ENCODE peak calls at places on chromosomes 11 and 22, in five cellular contexts. F, Y, K, M and I are unnamed samples.

GRCh38 chr11:83249972-83250593 is 36.1 kb downstream of the CCDC90B start:
- DNase-seq in F (no peak), Y (peak; percentile 46), K (peak; percentile 80), M (peak; percentile 70), I (peak; percentile 20)

GRCh38 chr22:37739000-37739399 is 42.2 kb downstream of the TRIOBP start:
- DNase-seq in F (no peak), Y (peak; percentile 32), K (no peak), M (no peak), I (no peak)

GRCh38 chr22:24514241-24515024 is 19.3 kb downstream of the UPB1 start:
- DNase-seq in F (no peak), Y (no peak), K (no peak), M (no peak), I (no peak)

GRCh38 chr11:59416613-59417012 is 9.6 kb downstream of the OR5A2 start:
- DNase-seq in F (no peak), Y (no peak), K (no peak), M (no peak), I (no peak)

GRCh38 chr11:28209906-28210305 is 101.7 kb downstream of the METTL15 start:
- DNase-seq in F (no peak), Y (no peak), K (peak; percentile 49), M (no peak), I (no peak)

GRCh38 chr11:12167098-12167999 is 57.0 kb downstream of the MICAL2 start:
- DNase-seq in F (no peak), Y (peak; percentile 96), K (peak; percentile 69), M (peak; percentile 98), I (peak; percentile 98)

GRCh38 chr11:115420524-115420923 is 83.7 kb downstream of the CADM1 start:
- DNase-seq in F (no peak), Y (no peak), K (no peak), M (no peak), I (no peak)

GRCh38 chr11:5043385-5043784 is 2.9 kb upstream of the OR52J3 start:
- DNase-seq in F (no peak), Y (no peak), K (peak; percentile 38), M (no peak), I (peak; percentile 63)

GRCh38 chr11:119196833-119197483 is 9.2 kb upstream of the CBL start:
- DNase-seq in F (peak; percentile 73), Y (peak; percentile 67), K (peak; percentile 94), M (peak; percentile 94), I (peak; percentile 80)

GRCh38 chr11:43632171-43632570 is 48.4 kb upstream of the HSD17B12 start:
- DNase-seq in F (no peak), Y (peak; percentile 26), K (no peak), M (peak; percentile 8), I (peak; percentile 12)

GRCh38 chr11:119783466-119784400 is 54.7 kb upstream of the NECTIN1 start:
- DNase-seq in F (no peak), Y (peak; percentile 70), K (no peak), M (no peak), I (peak; percentile 8)

GRCh38 chr11:113048820-113049555 is 87.8 kb downstream of the NCAM1 start:
- DNase-seq in F (no peak), Y (peak; percentile 71), K (no peak), M (peak; percentile 31), I (peak; percentile 80)

GRCh38 chr11:26976389-26976788 is 17.5 kb upstream of the FIBIN start:
- DNase-seq in F (no peak), Y (peak; percentile 93), K (peak; percentile 70), M (peak; percentile 50), I (peak; percentile 52)

GRCh38 chr11:124070906-124071621 is 29.9 kb upstream of the OR10G7 start:
- DNase-seq in F (peak; percentile 76), Y (peak; percentile 60), K (peak; percentile 83), M (peak; percentile 74), I (peak; percentile 50)

GRCh38 chr11:57506522-57506921 is 9.0 kb downstream of the SLC43A1 start:
- DNase-seq in F (no peak), Y (no peak), K (no peak), M (no peak), I (no peak)

GRCh38 chr22:41140365-41140957 is 48.1 kb downstream of the EP300 start:
- DNase-seq in F (no peak), Y (peak; percentile 15), K (no peak), M (no peak), I (no peak)

GRCh38 chr11:96199563-96200025 is 143.4 kb downstream of the MAML2 start:
- DNase-seq in F (no peak), Y (peak; percentile 90), K (peak; percentile 33), M (peak; percentile 95), I (no peak)

GRCh38 chr11:78262710-78263109 is 74.0 kb downstream of the USP35 start:
- DNase-seq in F (no peak), Y (no peak), K (peak; percentile 27), M (no peak), I (no peak)

GRCh38 chr11:101128571-101129202 is 926 bp downstream of the PGR start:
- DNase-seq in F (peak; percentile 43), Y (no peak), K (no peak), M (no peak), I (no peak)

GRCh38 chr11:134047586-134047999 is 21.3 kb upstream of the JAM3 start:
- DNase-seq in F (no peak), Y (peak; percentile 82), K (peak; percentile 61), M (peak; percentile 70), I (peak; percentile 73)

GRCh38 chr11:88174627-88175003 is 628 bp downstream of the RAB38 start:
- DNase-seq in F (peak; percentile 41), Y (peak; percentile 78), K (peak; percentile 88), M (peak; percentile 11), I (peak; percentile 93)

GRCh38 chr22:41555325-41555724 is 5.5 kb upstream of the CSDC2 start:
- DNase-seq in F (no peak), Y (no peak), K (no peak), M (no peak), I (no peak)

GRCh38 chr22:49976439-49977175 is 16.0 kb downstream of the PIM3 start:
- DNase-seq in F (no peak), Y (no peak), K (no peak), M (no peak), I (no peak)

GRCh38 chr11:10925149-10925926 is 67.5 kb upstream of the ZBED5 start:
- DNase-seq in F (no peak), Y (no peak), K (no peak), M (peak; percentile 82), I (no peak)

GRCh38 chr11:2848497-2848896 is 37.1 kb downstream of the CDKN1C start:
- DNase-seq in F (no peak), Y (no peak), K (no peak), M (no peak), I (no peak)
- H3K9ac ChIP-seq in F (no peak overlapping the region), Y (no peak overlapping the region), K (no peak overlapping the region), M (no peak overlapping the region), I (no peak overlapping the region)

GRCh38 chr11:17720796-17721171 is 1.4 kb downstream of the MYOD1 start:
- DNase-seq in F (peak; percentile 53), Y (no peak), K (no peak), M (no peak), I (no peak)
- H3K27me3 ChIP-seq in F (peaks cover 76% of the 10 kb centered on the region), Y (peaks cover 58% of the 10 kb centered on the region), K (peaks cover 88% of the 10 kb centered on the region), M (peaks cover 45% of the 10 kb centered on the region), I (peaks cover 42% of the 10 kb centered on the region)

GRCh38 chr11:66278396-66279091 is 569 bp downstream of the CNIH2 start:
- DNase-seq in F (no peak), Y (peak; percentile 30), K (peak; percentile 27), M (peak; percentile 18), I (no peak)
- H3K9ac ChIP-seq in F (no peak overlapping the region), Y (no peak overlapping the region), K (no peak overlapping the region), M (no peak overlapping the region), I (no peak overlapping the region)

GRCh38 chr22:33427461-33427860 is 369.3 kb upstream of the SYN3 start:
- DNase-seq in F (no peak), Y (peak; percentile 85), K (no peak), M (no peak), I (no peak)
- H3K27me3 ChIP-seq in F (no peaks in the 10 kb centered on the region), Y (no peaks in the 10 kb centered on the region), K (no peaks in the 10 kb centered on the region), M (no peaks in the 10 kb centered on the region), I (no peaks in the 10 kb centered on the region)

DNA sequence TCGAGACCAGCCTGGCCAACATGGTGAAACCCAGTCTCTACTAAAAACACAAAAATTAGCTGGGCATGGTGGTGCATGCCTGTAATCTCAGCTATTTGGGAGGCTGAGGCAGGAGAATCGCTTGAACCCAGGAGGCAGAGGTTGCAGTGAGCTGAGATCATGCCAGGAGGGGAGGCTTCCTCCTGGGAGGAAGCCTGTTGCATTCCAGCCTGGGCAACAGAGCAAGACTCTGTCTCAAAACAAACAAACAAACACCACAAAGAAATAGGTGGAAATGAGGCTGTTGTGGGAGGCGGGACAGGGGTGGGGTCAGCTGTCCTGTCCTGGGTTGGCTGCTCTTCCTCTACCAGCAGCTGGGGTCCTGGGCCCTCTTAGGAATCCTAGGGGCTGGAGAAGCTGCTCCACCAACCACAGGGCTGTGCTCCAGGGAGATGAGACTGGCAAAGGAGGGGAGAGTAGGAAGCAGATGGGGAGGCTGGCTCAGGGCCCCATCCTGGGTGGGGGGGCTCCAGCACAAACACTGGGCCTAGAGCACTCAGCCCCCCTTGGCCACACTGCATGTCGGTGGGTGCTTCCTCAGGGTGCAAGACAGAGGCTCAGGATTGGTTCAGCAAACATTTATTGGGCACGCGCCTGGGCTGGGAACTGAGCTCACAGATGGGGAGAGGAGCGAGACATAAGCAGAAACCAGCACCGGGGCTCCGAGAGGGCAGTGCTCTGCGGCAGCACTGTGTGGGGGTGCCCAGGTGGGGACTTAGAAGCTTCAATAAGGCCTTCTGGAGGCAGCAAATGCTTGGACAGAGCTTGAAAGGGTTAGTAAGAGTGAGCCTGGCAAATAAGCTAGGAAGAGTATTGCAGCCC is 11.9 kb upstream of the EHD1 start:
- DNase-seq in F (no peak), Y (no peak), K (no peak), M (no peak), I (no peak)
- H3K9ac ChIP-seq in F (no peak overlapping the region), Y (no peak overlapping the region), K (no peak overlapping the region), M (no peak overlapping the region), I (no peak overlapping the region)

GRCh38 chr22:34427436-34427835 is 507.2 kb upstream of the LARGE1 start:
- DNase-seq in F (no peak), Y (no peak), K (no peak), M (no peak), I (peak; percentile 12)
- H3K27me3 ChIP-seq in F (no peaks in the 10 kb centered on the region), Y (no peaks in the 10 kb centered on the region), K (no peaks in the 10 kb centered on the region), M (no peaks in the 10 kb centered on the region), I (no peaks in the 10 kb centered on the region)

GRCh38 chr11:18223937-18224387 is 12.6 kb downstream of the SAA4 start:
- DNase-seq in F (no peak), Y (no peak), K (no peak), M (no peak), I (no peak)
- H3K9ac ChIP-seq in F (no peak overlapping the region), Y (no peak overlapping the region), K (no peak overlapping the region), M (no peak overlapping the region), I (no peak overlapping the region)

GRCh38 chr11:44804449-44805151 is 77.8 kb downstream of the TSPAN18 start:
- DNase-seq in F (no peak), Y (peak; percentile 35), K (peak; percentile 24), M (no peak), I (no peak)
- H3K27me3 ChIP-seq in F (no peaks in the 10 kb centered on the region), Y (peaks cover 29% of the 10 kb centered on the region), K (peaks cover 75% of the 10 kb centered on the region), M (peaks cover 82% of the 10 kb centered on the region), I (peaks cover 4% of the 10 kb centered on the region)

GRCh38 chr11:117907276-117908110 is 21.7 kb downstream of the TMPRSS13 start:
- DNase-seq in F (peak; percentile 95), Y (peak; percentile 93), K (peak; percentile 71), M (peak; percentile 89), I (peak; percentile 96)
- H3K9ac ChIP-seq in F (no peak overlapping the region), Y (no peak overlapping the region), K (no peak overlapping the region), M (no peak overlapping the region), I (no peak overlapping the region)